ENCODE peak calls at places on chromosomes 16 and 17, in six cellular contexts. One of them, this sample, is unnamed.

GRCh38 chr16:1036121-1036520 is 36.4 kb upstream of the SSTR5 start:
- DNase-seq in spleen: no peak
- DNase-seq in GM23248: peak; percentile 42
- DNase-seq in cardiac muscle cell: no peak
- DNase-seq in stimulated activated naive CD4-positive, alpha-beta T cell treated with Interleukin-2 at 50 U/mL for 16 hours: no peak
- DNase-seq in prostate gland: no peak
- DNase-seq in this sample: no peak

GRCh38 chr16:12646490-12647274 is 157.0 kb downstream of the CPPED1 start:
- DNase-seq in spleen: no peak
- DNase-seq in GM23248: peak; percentile 38
- DNase-seq in cardiac muscle cell: no peak
- DNase-seq in stimulated activated naive CD4-positive, alpha-beta T cell treated with Interleukin-2 at 50 U/mL for 16 hours: no peak
- DNase-seq in prostate gland: no peak
- DNase-seq in this sample: no peak

GRCh38 chr17:15171433-15172047 is 93.6 kb downstream of the PMP22 start:
- DNase-seq in spleen: peak; percentile 79
- DNase-seq in GM23248: peak; percentile 87
- DNase-seq in cardiac muscle cell: peak; percentile 83
- DNase-seq in stimulated activated naive CD4-positive, alpha-beta T cell treated with Interleukin-2 at 50 U/mL for 16 hours: no peak
- DNase-seq in prostate gland: peak; percentile 33
- DNase-seq in this sample: peak; percentile 40

GRCh38 chr17:75617218-75617617 is 16.0 kb upstream of the SMIM5 start:
- DNase-seq in spleen: no peak
- DNase-seq in GM23248: no peak
- DNase-seq in cardiac muscle cell: no peak
- DNase-seq in stimulated activated naive CD4-positive, alpha-beta T cell treated with Interleukin-2 at 50 U/mL for 16 hours: no peak
- DNase-seq in prostate gland: no peak
- DNase-seq in this sample: no peak

GRCh38 chr17:39196820-39197331 is 593 bp downstream of the CACNB1 start:
- DNase-seq in spleen: no peak
- DNase-seq in GM23248: peak; percentile 63
- DNase-seq in cardiac muscle cell: no peak
- DNase-seq in stimulated activated naive CD4-positive, alpha-beta T cell treated with Interleukin-2 at 50 U/mL for 16 hours: no peak
- DNase-seq in prostate gland: no peak
- DNase-seq in this sample: no peak

GRCh38 chr16:85936761-85937343 is 37.9 kb downstream of the IRF8 start:
- DNase-seq in spleen: no peak
- DNase-seq in GM23248: peak; percentile 17
- DNase-seq in cardiac muscle cell: no peak
- DNase-seq in stimulated activated naive CD4-positive, alpha-beta T cell treated with Interleukin-2 at 50 U/mL for 16 hours: peak; percentile 30
- DNase-seq in prostate gland: no peak
- DNase-seq in this sample: no peak

GRCh38 chr17:44223574-44224046 is 4.1 kb upstream of the UBTF start:
- DNase-seq in spleen: no peak
- DNase-seq in GM23248: peak; percentile 61
- DNase-seq in cardiac muscle cell: peak; percentile 47
- DNase-seq in stimulated activated naive CD4-positive, alpha-beta T cell treated with Interleukin-2 at 50 U/mL for 16 hours: no peak
- DNase-seq in prostate gland: no peak
- DNase-seq in this sample: no peak

GRCh38 chr16:54493594-54493993 is 207.0 kb upstream of the IRX3 start:
- DNase-seq in spleen: no peak
- DNase-seq in GM23248: peak; percentile 33
- DNase-seq in cardiac muscle cell: no peak
- DNase-seq in stimulated activated naive CD4-positive, alpha-beta T cell treated with Interleukin-2 at 50 U/mL for 16 hours: no peak
- DNase-seq in prostate gland: no peak
- DNase-seq in this sample: no peak

GRCh38 chr17:48128411-48128810 is 20.8 kb downstream of the SNX11 start:
- DNase-seq in spleen: no peak
- DNase-seq in GM23248: no peak
- DNase-seq in cardiac muscle cell: no peak
- DNase-seq in stimulated activated naive CD4-positive, alpha-beta T cell treated with Interleukin-2 at 50 U/mL for 16 hours: no peak
- DNase-seq in prostate gland: no peak
- DNase-seq in this sample: no peak